ENCODE peak calls at places on chromosomes 5 and 9, in eight cellular contexts. A is fibroblast of pulmonary artery; V is naive thymus-derived CD4-positive, alpha-beta T cell; G is upper lobe of right lung; W is ovary; C is HAP-1; N is body of pancreas; L is tibial nerve. K is an unnamed sample.

GRCh38 chr5:55062039-55062779 is 38.2 kb downstream of the GZMK start:
- DNase-seq in C (no peak), A (no peak), L (no peak), G (no peak), N (no peak), W (no peak), V (no peak), K (peak; percentile 0)

GRCh38 chr9:78292716-78293497 is 4.0 kb upstream of the PSAT1 start:
- DNase-seq in C (no peak), N (no peak), L (no peak), A (no peak), W (no peak), G (no peak), V (no peak), K (no peak)

GRCh38 chr9:90296539-90296938 is 346.1 kb downstream of the DIRAS2 start:
- DNase-seq in N (no peak), C (no peak), W (no peak), L (no peak), V (no peak), A (no peak), G (no peak), K (no peak)

GRCh38 chr9:72363908-72364678 is 915 bp downstream of the ZFAND5 start:
- DNase-seq in N (peak; percentile 70), V (peak; percentile 66), G (peak; percentile 86), W (peak; percentile 60), C (no peak), A (peak; percentile 59), L (no peak), K (peak; percentile 85)

GRCh38 chr5:1020461-1020961 is 11.9 kb downstream of the NKD2 start:
- DNase-seq in C (no peak), L (no peak), W (no peak), A (no peak), V (no peak), N (peak; percentile 3), G (no peak), K (no peak)

GRCh38 chr9:137734181-137734580 is 115.4 kb downstream of the EHMT1 start:
- DNase-seq in W (no peak), V (no peak), A (no peak), C (no peak), N (no peak), L (no peak), G (no peak), K (no peak)

GRCh38 chr9:134757206-134757975 is 115.8 kb downstream of the COL5A1 start:
- DNase-seq in V (no peak), W (no peak), C (no peak), A (no peak), L (no peak), G (no peak), N (no peak), K (no peak)

GRCh38 chr5:69217154-69217731 is 17.4 kb upstream of the CDK7 start:
- DNase-seq in G (no peak), W (no peak), C (peak; percentile 90), N (peak; percentile 99), A (no peak), V (peak; percentile 93), L (no peak), K (peak; percentile 32)

GRCh38 chr9:389758-390157 is 175.1 kb downstream of the DOCK8 start:
- DNase-seq in V (no peak), N (no peak), A (peak; percentile 6), W (no peak), L (no peak), G (peak; percentile 73), C (no peak), K (no peak)

GRCh38 chr5:175381116-175381515 is 62.9 kb downstream of the DRD1 start:
- DNase-seq in L (no peak), C (no peak), A (no peak), G (no peak), N (no peak), W (no peak), V (no peak), K (no peak)

GRCh38 chr9:88661759-88662158 is 126.8 kb downstream of the NXNL2 start:
- DNase-seq in W (no peak), L (no peak), V (no peak), A (peak; percentile 49), C (no peak), N (no peak), G (no peak), K (no peak)

GRCh38 chr5:528625-529511 is 4.6 kb upstream of the SLC9A3 start:
- DNase-seq in N (no peak), A (no peak), L (no peak), V (no peak), C (no peak), G (peak; percentile 48), W (no peak), K (no peak)

GRCh38 chr5:144309265-144309664 is 138.6 kb downstream of the KCTD16 start:
- DNase-seq in V (no peak), C (peak; percentile 41), N (peak; percentile 28), W (no peak), L (no peak), G (no peak), A (peak; percentile 34), K (no peak)

GRCh38 chr5:142749321-142749720 is 20.9 kb upstream of the ARHGAP26 start:
- DNase-seq in C (no peak), G (no peak), V (no peak), N (no peak), A (peak; percentile 67), W (no peak), L (no peak), K (no peak)

GRCh38 chr9:116953271-116953670 is 266.2 kb downstream of the TRIM32 start:
- DNase-seq in A (no peak), C (no peak), W (no peak), N (no peak), G (no peak), L (no peak), V (no peak), K (no peak)

GRCh38 chr5:94691947-94692346 is 73.5 kb downstream of the SLF1 start:
- DNase-seq in W (no peak), L (no peak), C (no peak), G (no peak), A (peak; percentile 93), V (no peak), N (peak; percentile 8), K (no peak)

GRCh38 chr9:112586600-112587155 is 100.1 kb downstream of the KIAA1958 start:
- DNase-seq in V (no peak), A (no peak), L (no peak), C (no peak), W (no peak), G (no peak), N (no peak), K (no peak)

GRCh38 chr5:99105216-99105615 is 176.4 kb upstream of the CHD1 start:
- DNase-seq in A (peak; percentile 24), V (no peak), W (no peak), C (no peak), L (no peak), G (no peak), N (no peak), K (no peak)

GRCh38 chr5:92500752-92501151 is 1080.3 kb downstream of the NR2F1-AS1 start:
- DNase-seq in A (no peak), N (no peak), W (no peak), L (no peak), C (no peak), V (no peak), G (no peak), K (no peak)

GRCh38 chr9:120927125-120928014 is 774 bp upstream of the TRAF1 start:
- DNase-seq in N (no peak), V (no peak), L (no peak), A (no peak), G (no peak), W (no peak), C (no peak), K (peak; percentile 50)

GRCh38 chr9:120924698-120925534 is 1.7 kb downstream of the TRAF1 start:
- DNase-seq in C (no peak), V (no peak), L (no peak), A (no peak), N (no peak), G (no peak), W (no peak), K (no peak)

GRCh38 chr9:120923620-120924328 is 2.8 kb downstream of the TRAF1 start:
- DNase-seq in G (no peak), A (no peak), L (no peak), V (no peak), W (no peak), N (no peak), C (no peak), K (no peak)

GRCh38 chr9:120926397-120926928 is at the start of gene TRAF1:
- DNase-seq in N (no peak), A (no peak), V (no peak), C (no peak), W (no peak), G (no peak), L (no peak), K (peak; percentile 75)

GRCh38 chr9:120925535-120926396 is 830 bp downstream of the TRAF1 start:
- DNase-seq in W (no peak), A (peak; percentile 88), C (peak; percentile 81), L (no peak), G (no peak), V (peak; percentile 81), N (no peak), K (peak; percentile 77)
- H3K4me3 ChIP-seq in W (no peak overlapping the region), A (no peak overlapping the region), C (no peak overlapping the region), L (no peak overlapping the region), G (peak overlapping the region; percentile 23), V (peak overlapping the region; percentile 79), N (no peak overlapping the region), K (peak overlapping the region; percentile 73)

GRCh38 chr9:2623046-2623865 is 1.7 kb downstream of the VLDLR start:
- DNase-seq in G (peak; percentile 84), W (peak; percentile 80), A (peak; percentile 62), V (no peak), L (no peak), N (peak; percentile 83), C (peak; percentile 46), K (no peak)
- H3K4me3 ChIP-seq in G (peak overlapping the region; percentile 78), W (peak overlapping the region; percentile 86), A (peak overlapping the region; percentile 65), V (peak overlapping the region; percentile 17), L (peak overlapping the region; percentile 65), N (peak overlapping the region; percentile 88), C (peak overlapping the region; percentile 82), K (peak overlapping the region; percentile 54)

DNA sequence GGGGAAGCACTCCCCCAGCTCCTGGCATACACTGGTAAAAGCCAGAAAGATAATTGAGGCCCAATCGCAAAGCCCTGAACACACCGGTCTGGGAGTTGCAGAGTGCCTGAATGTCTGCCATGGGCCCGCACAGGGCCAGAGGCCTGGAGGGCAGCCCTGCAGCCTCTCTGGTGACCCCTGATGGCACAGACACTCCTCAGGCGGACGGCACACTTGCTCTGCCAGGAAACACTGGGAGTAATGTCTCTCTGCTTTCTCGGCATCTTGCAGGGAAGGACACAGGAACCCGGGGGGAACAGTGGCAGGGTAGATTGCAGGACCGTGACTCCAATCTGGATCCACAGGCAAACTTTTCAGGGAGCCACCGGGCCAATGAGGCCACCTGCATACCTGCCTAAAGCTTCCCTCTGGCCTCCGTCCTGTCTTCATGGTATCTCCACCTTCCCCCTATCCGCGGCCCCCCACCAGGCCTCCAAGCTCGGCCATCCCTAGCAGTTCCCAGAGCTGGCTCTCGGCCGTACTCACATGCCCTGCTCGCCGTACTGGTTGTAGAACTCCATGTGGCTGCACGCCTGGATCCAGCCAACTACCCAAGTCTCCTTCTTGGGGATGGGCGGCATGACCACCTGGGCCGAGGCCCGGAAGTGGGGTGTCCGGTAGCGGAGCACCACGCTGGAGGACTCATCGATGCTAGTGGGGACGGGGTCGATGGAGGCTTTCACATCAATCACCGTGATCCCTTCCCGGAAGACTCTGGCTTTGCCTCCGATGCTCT is 791 bp downstream of the FAM78A start:
- DNase-seq in V (no peak), A (no peak), N (no peak), W (no peak), G (no peak), L (no peak), C (peak; percentile 62), K (peak; percentile 66)
- H3K4me3 ChIP-seq in V (peak overlapping the region; percentile 95), A (no peak overlapping the region), N (no peak overlapping the region), W (peak overlapping the region; percentile 44), G (peak overlapping the region; percentile 67), L (peak overlapping the region; percentile 42), C (peak overlapping the region; percentile 54), K (peak overlapping the region; percentile 75)

GRCh38 chr9:82242285-82242963 is 253.9 kb downstream of the SPATA31D1 start:
- DNase-seq in C (no peak), N (no peak), L (no peak), W (no peak), G (no peak), V (no peak), A (no peak), K (no peak)
- H3K4me3 ChIP-seq in C (no peak overlapping the region), N (no peak overlapping the region), L (no peak overlapping the region), W (no peak overlapping the region), G (no peak overlapping the region), V (no peak overlapping the region), A (no peak overlapping the region), K (no peak overlapping the region)